ENCODE peak calls at places on chromosomes 3 and 15, in five cellular contexts. P is IMR-90, S is hepatocyte, H is uterus, E is A549. K is an unnamed sample. For H3K4me1, the result is how much of the 10 kb centered on the place peaks cover.

GRCh38 chr3:179000144-179000543 is 71.5 kb downstream of the ZMAT3 start:
- DNase-seq in P (peak), S (no peak), H (no peak), E (no peak), K (no peak)

GRCh38 chr3:69819283-69819682 is 80.0 kb downstream of the MITF start:
- DNase-seq in P (no peak), S (no peak), H (no peak), E (no peak), K (no peak)

GRCh38 chr3:102016417-102016816 is 167.1 kb downstream of the NFKBIZ start:
- DNase-seq in P (no peak), S (no peak), H (no peak), E (no peak), K (no peak)

GRCh38 chr3:159987291-159987711 is 1.3 kb upstream of the IL12A start:
- DNase-seq in P (peak), S (no peak), H (no peak), E (no peak), K (peak)

GRCh38 chr15:59594493-59594942 is 17.1 kb upstream of the GCNT3 start:
- DNase-seq in P (peak), S (peak), H (no peak), E (peak), K (peak)

GRCh38 chr3:36494461-36495109 is 114.3 kb downstream of the STAC start:
- DNase-seq in P (peak), S (peak), H (no peak), E (no peak), K (peak)

GRCh38 chr3:150078983-150079739 is 108.5 kb upstream of the PFN2 start:
- DNase-seq in P (peak), S (peak), H (peak), E (no peak), K (peak)

GRCh38 chr3:37582117-37582516 is 279.6 kb upstream of the CTDSPL start:
- DNase-seq in P (no peak), S (no peak), H (no peak), E (no peak), K (no peak)

GRCh38 chr3:189170559-189170958 is 1.2 kb upstream of the TPRG1 start:
- DNase-seq in P (no peak), S (no peak), H (no peak), E (no peak), K (peak)

GRCh38 chr15:49652922-49653321 is 32.1 kb downstream of the DTWD1 start:
- DNase-seq in P (no peak), S (no peak), H (no peak), E (no peak), K (no peak)

GRCh38 chr3:120239644-120240043 is 45.4 kb downstream of the GPR156 start:
- DNase-seq in P (no peak), S (no peak), H (no peak), E (no peak), K (no peak)

GRCh38 chr3:72591522-72592421 is 256.5 kb downstream of the SHQ1 start:
- DNase-seq in P (peak), S (peak), H (peak), E (no peak), K (peak)

DNA sequence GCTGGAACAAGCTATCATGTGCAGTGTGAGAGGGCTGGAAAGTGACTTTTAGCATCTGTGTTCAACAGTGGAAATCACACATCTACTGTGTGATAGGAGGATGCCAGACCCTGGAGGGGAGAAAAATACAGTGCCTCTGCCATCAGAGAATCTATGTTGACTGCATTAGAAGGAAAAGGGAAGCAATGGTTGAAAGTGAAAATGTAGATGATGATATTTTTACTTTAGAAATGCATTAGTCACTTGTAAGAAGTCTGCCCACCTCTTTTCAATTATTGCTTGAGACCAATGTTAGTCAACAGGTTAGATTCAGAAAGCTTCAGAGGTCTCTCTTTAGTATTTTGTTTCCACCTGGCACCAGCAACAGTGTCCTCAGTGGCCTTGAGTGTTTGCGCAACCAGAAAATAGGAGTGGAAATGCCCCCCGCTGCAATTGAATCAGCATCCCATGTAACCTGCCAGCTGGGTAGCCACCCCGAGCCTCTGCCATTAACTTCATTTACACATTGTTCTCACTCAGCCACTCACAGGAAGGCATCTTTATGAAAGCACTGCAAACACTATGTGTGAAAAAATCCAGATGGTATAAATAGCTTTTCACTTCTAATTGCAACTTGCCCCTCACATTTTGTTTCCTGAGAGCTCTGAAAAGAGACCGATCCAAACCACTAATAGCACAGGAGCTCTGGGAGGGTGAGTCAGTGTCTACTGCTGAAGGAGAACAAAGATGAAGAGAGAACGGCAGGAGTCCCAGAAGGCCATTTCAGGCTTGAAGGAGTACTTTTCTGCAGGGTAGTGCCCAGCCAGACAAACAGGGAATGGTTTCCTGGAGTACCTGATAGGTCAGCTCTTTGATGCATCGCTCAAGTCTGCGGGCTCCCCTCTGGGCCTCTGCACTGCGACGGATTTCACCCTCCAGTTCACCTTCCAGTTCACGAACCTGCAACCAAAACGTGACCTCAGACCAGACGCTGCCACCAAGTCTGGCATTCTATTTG is 92.1 kb downstream of the HHLA2 start:
- DNase-seq in P (no peak), S (no peak), H (no peak), E (no peak), K (no peak)
- H3K4me1 ChIP-seq in P (under half), S (under half), H (under half), E (under half), K (under half)

GRCh38 chr3:23867400-23867799 is 49.4 kb downstream of the NKIRAS1 start:
- DNase-seq in P (no peak), S (no peak), H (no peak), E (no peak), K (no peak)
- TF ChIP-seq CTCF in P (peak), S (no peak), H (no peak), E (peak), K (no peak)

DNA sequence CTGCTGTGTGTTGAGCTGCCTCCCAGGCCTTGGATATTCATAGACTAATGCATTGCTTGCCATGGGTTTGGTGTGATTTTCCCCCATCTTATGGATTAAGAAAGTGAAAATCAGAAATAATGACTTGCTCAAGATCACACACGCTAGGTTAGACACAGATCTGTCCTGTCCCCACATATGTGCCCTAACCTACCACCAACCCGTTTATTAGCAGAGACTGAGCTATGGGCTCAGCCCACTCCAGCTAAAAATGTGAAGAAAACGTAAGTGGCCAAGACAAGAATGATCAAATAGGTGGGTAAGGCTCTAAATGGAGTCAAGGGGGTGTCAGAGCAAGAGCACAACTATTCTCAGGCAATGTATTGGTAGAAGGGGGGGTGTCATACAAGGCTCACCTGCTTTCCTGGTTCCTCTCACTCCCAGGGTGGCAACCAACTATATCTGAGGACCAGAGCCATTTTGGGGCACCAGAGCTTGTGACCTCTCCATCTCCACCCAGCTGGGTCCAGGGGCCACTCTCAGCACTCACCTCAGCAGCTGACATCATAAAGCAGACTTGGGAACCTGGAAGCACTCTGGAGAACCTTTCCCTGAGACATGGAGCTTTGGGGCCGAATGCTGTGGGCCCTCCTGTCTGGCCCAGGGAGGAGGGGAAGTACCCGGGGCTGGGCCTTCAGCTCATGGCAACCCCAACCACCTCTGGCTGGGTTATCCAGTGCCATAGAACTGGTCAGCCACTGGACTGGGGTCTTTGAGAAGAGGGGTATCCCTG is 1.4 kb downstream of the HEMK1 start:
- DNase-seq in P (no peak), S (no peak), H (no peak), E (no peak), K (no peak)
- H3K4me3 ChIP-seq in P (no peak), S (no peak), H (no peak), E (peak), K (peak)

GRCh38 chr15:28967071-28967470 is 81.3 kb downstream of the APBA2 start:
- DNase-seq in P (peak), S (no peak), H (no peak), E (no peak), K (no peak)
- H3K4me1 ChIP-seq in P (under half), S (under half), H (under half), E (under half), K (under half)

DNA sequence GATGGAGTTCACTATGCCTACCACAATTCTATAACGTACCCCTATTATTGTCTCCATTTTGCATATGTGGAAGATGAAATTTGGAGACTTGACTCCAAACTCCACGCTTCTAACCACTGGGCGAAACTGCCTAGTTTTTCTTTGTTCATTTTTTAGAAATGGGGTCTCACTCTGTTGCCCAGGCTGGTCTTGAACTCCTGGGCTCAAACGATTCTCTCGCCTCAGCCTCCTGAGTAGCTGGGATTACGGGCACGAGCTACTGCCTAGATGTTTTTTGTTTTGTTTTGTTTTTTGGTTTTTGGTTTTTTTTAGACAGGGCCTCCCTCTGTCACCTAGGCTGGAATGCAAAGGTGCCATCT is 584 bp upstream of the RPL32 start:
- DNase-seq in P (no peak), S (no peak), H (no peak), E (no peak), K (no peak)
- TF ChIP-seq CTCF in P (no peak), S (no peak), H (no peak), E (no peak), K (no peak)

DNA sequence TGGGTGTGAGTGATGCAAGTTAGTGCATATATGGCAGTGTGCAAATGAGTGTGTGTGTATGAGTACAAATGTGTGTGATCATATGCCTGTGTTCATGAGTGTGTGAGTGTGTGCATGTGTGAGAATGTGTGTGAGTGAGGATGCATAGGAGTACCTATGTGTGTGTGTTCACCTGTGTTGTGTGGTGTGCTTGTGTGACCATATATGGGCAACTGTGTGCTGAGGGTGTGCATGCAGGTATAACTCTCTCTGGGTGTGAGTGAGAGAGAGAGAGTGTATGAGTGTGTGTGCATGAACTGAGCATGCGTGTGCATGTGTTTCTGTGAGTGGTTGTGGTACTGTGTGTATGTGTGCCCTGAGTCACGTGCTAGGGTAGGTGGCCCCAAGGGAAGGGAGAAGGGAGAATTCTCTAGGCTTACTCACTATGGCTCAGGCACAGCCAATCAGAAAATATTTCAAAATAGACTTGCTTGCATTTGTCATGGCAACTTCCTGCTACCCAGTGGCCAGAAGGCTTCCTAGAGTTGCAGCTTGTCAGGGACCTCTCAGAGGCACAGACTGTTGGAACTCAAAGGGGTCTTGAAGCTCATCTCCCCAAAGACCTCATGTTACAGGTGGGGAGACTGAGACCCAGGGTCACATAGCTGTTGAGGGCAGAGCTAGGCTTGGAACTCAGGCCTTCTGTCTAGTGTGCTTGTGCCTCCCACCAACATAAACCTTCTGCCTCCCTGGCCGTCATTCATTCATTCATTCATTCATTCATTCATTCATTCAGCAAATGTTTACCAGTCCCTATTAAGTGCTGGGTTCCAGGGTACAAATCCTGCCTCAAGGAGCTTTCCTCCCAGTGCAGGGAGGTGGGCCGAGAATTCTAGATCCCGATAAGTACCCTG is 10.6 kb upstream of the RFT1 start:
- DNase-seq in P (peak), S (no peak), H (no peak), E (no peak), K (peak)
- H3K4me3 ChIP-seq in P (no peak), S (no peak), H (no peak), E (no peak), K (no peak)

GRCh38 chr15:33296856-33297255 is 13.9 kb upstream of the RYR3 start:
- DNase-seq in P (no peak), S (no peak), H (no peak), E (no peak), K (no peak)
- H3K4me1 ChIP-seq in P (under half), S (under half), H (under half), E (under half), K (under half)

GRCh38 chr3:180252683-180253082 is 215.9 kb upstream of the PEX5L start:
- DNase-seq in P (no peak), S (no peak), H (no peak), E (no peak), K (no peak)

GRCh38 chr3:180246688-180247195 is 210.0 kb upstream of the PEX5L start:
- DNase-seq in P (no peak), S (no peak), H (no peak), E (no peak), K (no peak)

GRCh38 chr3:180253283-180253682 is 216.5 kb upstream of the PEX5L start:
- DNase-seq in P (peak), S (no peak), H (no peak), E (no peak), K (no peak)

GRCh38 chr3:180250172-180250571 is 213.4 kb upstream of the PEX5L start:
- DNase-seq in P (peak), S (peak), H (no peak), E (no peak), K (no peak)
- TF ChIP-seq CTCF in P (no peak), S (no peak), H (no peak), E (no peak), K (no peak)